ENCODE peak calls at places on chromosome 7, in nine cellular contexts. One of them, this sample, is unnamed.

GRCh38 chr7:125089171-125089570 is 159.5 kb upstream of the POT1 start:
- DNase-seq in fibroblast of the aortic adventitia: no peak
- DNase-seq in nucleus accumbens: no peak
- DNase-seq in vagina: no peak
- DNase-seq in neuronal stem cell: no peak
- DNase-seq in A673: no peak
- DNase-seq in stimulated activated CD4-positive, alpha-beta T cell treated with anti-CD3 and anti-CD28 coated beads, Interleukin-12 subunit alpha, Interleukin-12 subunit beta, amount 100 ng/mL, for 4 hours: no peak
- DNase-seq in SK-MEL-5: no peak
- DNase-seq in suprapubic skin: no peak
- DNase-seq in this sample: no peak

GRCh38 chr7:54995631-54996340 is 23.0 kb upstream of the EGFR start:
- DNase-seq in fibroblast of the aortic adventitia: peak; percentile 59
- DNase-seq in nucleus accumbens: no peak
- DNase-seq in vagina: no peak
- DNase-seq in neuronal stem cell: no peak
- DNase-seq in A673: no peak
- DNase-seq in stimulated activated CD4-positive, alpha-beta T cell treated with anti-CD3 and anti-CD28 coated beads, Interleukin-12 subunit alpha, Interleukin-12 subunit beta, amount 100 ng/mL, for 4 hours: no peak
- DNase-seq in SK-MEL-5: no peak
- DNase-seq in suprapubic skin: no peak
- DNase-seq in this sample: no peak

GRCh38 chr7:80392229-80393169 is 119.4 kb downstream of the GNAT3 start:
- DNase-seq in fibroblast of the aortic adventitia: peak; percentile 72
- DNase-seq in nucleus accumbens: no peak
- DNase-seq in vagina: no peak
- DNase-seq in neuronal stem cell: no peak
- DNase-seq in A673: peak; percentile 57
- DNase-seq in stimulated activated CD4-positive, alpha-beta T cell treated with anti-CD3 and anti-CD28 coated beads, Interleukin-12 subunit alpha, Interleukin-12 subunit beta, amount 100 ng/mL, for 4 hours: no peak
- DNase-seq in SK-MEL-5: peak; percentile 62
- DNase-seq in suprapubic skin: no peak
- DNase-seq in this sample: no peak

GRCh38 chr7:85972504-85973141 is 671.1 kb upstream of the GRM3 start:
- DNase-seq in fibroblast of the aortic adventitia: no peak
- DNase-seq in nucleus accumbens: no peak
- DNase-seq in vagina: peak; percentile 79
- DNase-seq in neuronal stem cell: no peak
- DNase-seq in A673: no peak
- DNase-seq in stimulated activated CD4-positive, alpha-beta T cell treated with anti-CD3 and anti-CD28 coated beads, Interleukin-12 subunit alpha, Interleukin-12 subunit beta, amount 100 ng/mL, for 4 hours: no peak
- DNase-seq in SK-MEL-5: no peak
- DNase-seq in suprapubic skin: no peak
- DNase-seq in this sample: no peak

GRCh38 chr7:132295198-132295597 is 281.1 kb downstream of the PLXNA4 start:
- DNase-seq in fibroblast of the aortic adventitia: no peak
- DNase-seq in nucleus accumbens: no peak
- DNase-seq in vagina: no peak
- DNase-seq in neuronal stem cell: no peak
- DNase-seq in A673: no peak
- DNase-seq in stimulated activated CD4-positive, alpha-beta T cell treated with anti-CD3 and anti-CD28 coated beads, Interleukin-12 subunit alpha, Interleukin-12 subunit beta, amount 100 ng/mL, for 4 hours: no peak
- DNase-seq in SK-MEL-5: no peak
- DNase-seq in suprapubic skin: no peak
- DNase-seq in this sample: no peak

GRCh38 chr7:81616951-81617350 is 152.9 kb downstream of the HGF start:
- DNase-seq in fibroblast of the aortic adventitia: peak; percentile 81
- DNase-seq in nucleus accumbens: no peak
- DNase-seq in vagina: no peak
- DNase-seq in neuronal stem cell: no peak
- DNase-seq in A673: no peak
- DNase-seq in stimulated activated CD4-positive, alpha-beta T cell treated with anti-CD3 and anti-CD28 coated beads, Interleukin-12 subunit alpha, Interleukin-12 subunit beta, amount 100 ng/mL, for 4 hours: no peak
- DNase-seq in SK-MEL-5: peak; percentile 66
- DNase-seq in suprapubic skin: no peak
- DNase-seq in this sample: no peak

GRCh38 chr7:134888141-134888740 is 98.1 kb upstream of the AGBL3 start:
- DNase-seq in fibroblast of the aortic adventitia: no peak
- DNase-seq in nucleus accumbens: no peak
- DNase-seq in vagina: no peak
- DNase-seq in neuronal stem cell: no peak
- DNase-seq in A673: no peak
- DNase-seq in stimulated activated CD4-positive, alpha-beta T cell treated with anti-CD3 and anti-CD28 coated beads, Interleukin-12 subunit alpha, Interleukin-12 subunit beta, amount 100 ng/mL, for 4 hours: no peak
- DNase-seq in SK-MEL-5: no peak
- DNase-seq in suprapubic skin: no peak
- DNase-seq in this sample: no peak

GRCh38 chr7:128530855-128531104 is 54.2 kb downstream of the METTL2B start:
- DNase-seq in fibroblast of the aortic adventitia: no peak
- DNase-seq in nucleus accumbens: no peak
- DNase-seq in vagina: no peak
- DNase-seq in neuronal stem cell: no peak
- DNase-seq in A673: peak; percentile 33
- DNase-seq in stimulated activated CD4-positive, alpha-beta T cell treated with anti-CD3 and anti-CD28 coated beads, Interleukin-12 subunit alpha, Interleukin-12 subunit beta, amount 100 ng/mL, for 4 hours: no peak
- DNase-seq in SK-MEL-5: no peak
- DNase-seq in suprapubic skin: peak; percentile 80
- DNase-seq in this sample: no peak

GRCh38 chr7:69941077-69941476 is 342.8 kb downstream of the AUTS2 start:
- DNase-seq in fibroblast of the aortic adventitia: no peak
- DNase-seq in nucleus accumbens: peak; percentile 4
- DNase-seq in vagina: no peak
- DNase-seq in neuronal stem cell: no peak
- DNase-seq in A673: no peak
- DNase-seq in stimulated activated CD4-positive, alpha-beta T cell treated with anti-CD3 and anti-CD28 coated beads, Interleukin-12 subunit alpha, Interleukin-12 subunit beta, amount 100 ng/mL, for 4 hours: no peak
- DNase-seq in SK-MEL-5: no peak
- DNase-seq in suprapubic skin: no peak
- DNase-seq in this sample: no peak

GRCh38 chr7:56048245-56048644 is 3.0 kb downstream of the PSPH start:
- DNase-seq in fibroblast of the aortic adventitia: no peak
- DNase-seq in nucleus accumbens: no peak
- DNase-seq in vagina: no peak
- DNase-seq in neuronal stem cell: no peak
- DNase-seq in A673: no peak
- DNase-seq in stimulated activated CD4-positive, alpha-beta T cell treated with anti-CD3 and anti-CD28 coated beads, Interleukin-12 subunit alpha, Interleukin-12 subunit beta, amount 100 ng/mL, for 4 hours: no peak
- DNase-seq in SK-MEL-5: no peak
- DNase-seq in suprapubic skin: no peak
- DNase-seq in this sample: no peak

GRCh38 chr7:106616692-106617052 is 44.3 kb downstream of the CCDC71L start:
- DNase-seq in fibroblast of the aortic adventitia: no peak
- DNase-seq in nucleus accumbens: no peak
- DNase-seq in vagina: no peak
- DNase-seq in neuronal stem cell: no peak
- DNase-seq in A673: no peak
- DNase-seq in stimulated activated CD4-positive, alpha-beta T cell treated with anti-CD3 and anti-CD28 coated beads, Interleukin-12 subunit alpha, Interleukin-12 subunit beta, amount 100 ng/mL, for 4 hours: no peak
- DNase-seq in SK-MEL-5: no peak
- DNase-seq in suprapubic skin: no peak
- DNase-seq in this sample: no peak

GRCh38 chr7:77935652-77936348 is 137.2 kb downstream of the PHTF2 start:
- DNase-seq in fibroblast of the aortic adventitia: peak; percentile 33
- DNase-seq in nucleus accumbens: no peak
- DNase-seq in vagina: no peak
- DNase-seq in neuronal stem cell: no peak
- DNase-seq in A673: peak; percentile 23
- DNase-seq in stimulated activated CD4-positive, alpha-beta T cell treated with anti-CD3 and anti-CD28 coated beads, Interleukin-12 subunit alpha, Interleukin-12 subunit beta, amount 100 ng/mL, for 4 hours: no peak
- DNase-seq in SK-MEL-5: peak; percentile 47
- DNase-seq in suprapubic skin: no peak
- DNase-seq in this sample: no peak

GRCh38 chr7:92880212-92881090 is 44.1 kb upstream of the CDK6 start:
- DNase-seq in fibroblast of the aortic adventitia: peak; percentile 36
- DNase-seq in nucleus accumbens: peak; percentile 4
- DNase-seq in vagina: peak; percentile 72
- DNase-seq in neuronal stem cell: no peak
- DNase-seq in A673: peak; percentile 45
- DNase-seq in stimulated activated CD4-positive, alpha-beta T cell treated with anti-CD3 and anti-CD28 coated beads, Interleukin-12 subunit alpha, Interleukin-12 subunit beta, amount 100 ng/mL, for 4 hours: no peak
- DNase-seq in SK-MEL-5: peak; percentile 93
- DNase-seq in suprapubic skin: no peak
- DNase-seq in this sample: peak; percentile 26

GRCh38 chr7:158381956-158382355 is 205.7 kb downstream of the PTPRN2 start:
- DNase-seq in fibroblast of the aortic adventitia: no peak
- DNase-seq in nucleus accumbens: no peak
- DNase-seq in vagina: no peak
- DNase-seq in neuronal stem cell: no peak
- DNase-seq in A673: no peak
- DNase-seq in stimulated activated CD4-positive, alpha-beta T cell treated with anti-CD3 and anti-CD28 coated beads, Interleukin-12 subunit alpha, Interleukin-12 subunit beta, amount 100 ng/mL, for 4 hours: no peak
- DNase-seq in SK-MEL-5: no peak
- DNase-seq in suprapubic skin: no peak
- DNase-seq in this sample: no peak

GRCh38 chr7:113918946-113919345 is at the start of gene PPP1R3A:
- DNase-seq in fibroblast of the aortic adventitia: no peak
- DNase-seq in nucleus accumbens: no peak
- DNase-seq in vagina: no peak
- DNase-seq in neuronal stem cell: no peak
- DNase-seq in A673: no peak
- DNase-seq in stimulated activated CD4-positive, alpha-beta T cell treated with anti-CD3 and anti-CD28 coated beads, Interleukin-12 subunit alpha, Interleukin-12 subunit beta, amount 100 ng/mL, for 4 hours: no peak
- DNase-seq in SK-MEL-5: peak; percentile 35
- DNase-seq in suprapubic skin: no peak
- DNase-seq in this sample: no peak

GRCh38 chr7:13882051-13882450 is 107.4 kb downstream of the ETV1 start:
- DNase-seq in fibroblast of the aortic adventitia: no peak
- DNase-seq in nucleus accumbens: no peak
- DNase-seq in vagina: no peak
- DNase-seq in neuronal stem cell: no peak
- DNase-seq in A673: no peak
- DNase-seq in stimulated activated CD4-positive, alpha-beta T cell treated with anti-CD3 and anti-CD28 coated beads, Interleukin-12 subunit alpha, Interleukin-12 subunit beta, amount 100 ng/mL, for 4 hours: no peak
- DNase-seq in SK-MEL-5: no peak
- DNase-seq in suprapubic skin: no peak
- DNase-seq in this sample: no peak

GRCh38 chr7:85890244-85890811 is 703.5 kb upstream of the SEMA3D start:
- DNase-seq in fibroblast of the aortic adventitia: peak; percentile 42
- DNase-seq in nucleus accumbens: no peak
- DNase-seq in vagina: no peak
- DNase-seq in neuronal stem cell: peak; percentile 6
- DNase-seq in A673: peak; percentile 34
- DNase-seq in stimulated activated CD4-positive, alpha-beta T cell treated with anti-CD3 and anti-CD28 coated beads, Interleukin-12 subunit alpha, Interleukin-12 subunit beta, amount 100 ng/mL, for 4 hours: no peak
- DNase-seq in SK-MEL-5: peak; percentile 72
- DNase-seq in suprapubic skin: no peak
- DNase-seq in this sample: no peak

GRCh38 chr7:124101173-124101768 is 68.4 kb upstream of the TMEM229A start:
- DNase-seq in fibroblast of the aortic adventitia: peak; percentile 9
- DNase-seq in nucleus accumbens: peak; percentile 41
- DNase-seq in vagina: no peak
- DNase-seq in neuronal stem cell: peak; percentile 17
- DNase-seq in A673: no peak
- DNase-seq in stimulated activated CD4-positive, alpha-beta T cell treated with anti-CD3 and anti-CD28 coated beads, Interleukin-12 subunit alpha, Interleukin-12 subunit beta, amount 100 ng/mL, for 4 hours: no peak
- DNase-seq in SK-MEL-5: peak; percentile 63
- DNase-seq in suprapubic skin: no peak
- DNase-seq in this sample: peak; percentile 20

GRCh38 chr7:134766779-134767566 is 12.5 kb upstream of the CALD1 start:
- DNase-seq in fibroblast of the aortic adventitia: peak; percentile 83
- DNase-seq in nucleus accumbens: no peak
- DNase-seq in vagina: no peak
- DNase-seq in neuronal stem cell: no peak
- DNase-seq in A673: no peak
- DNase-seq in stimulated activated CD4-positive, alpha-beta T cell treated with anti-CD3 and anti-CD28 coated beads, Interleukin-12 subunit alpha, Interleukin-12 subunit beta, amount 100 ng/mL, for 4 hours: no peak
- DNase-seq in SK-MEL-5: no peak
- DNase-seq in suprapubic skin: no peak
- DNase-seq in this sample: no peak

GRCh38 chr7:2821161-2821841 is 22.8 kb downstream of the GNA12 start:
- DNase-seq in fibroblast of the aortic adventitia: peak; percentile 85
- DNase-seq in nucleus accumbens: no peak
- DNase-seq in vagina: no peak
- DNase-seq in neuronal stem cell: no peak
- DNase-seq in A673: peak; percentile 24
- DNase-seq in stimulated activated CD4-positive, alpha-beta T cell treated with anti-CD3 and anti-CD28 coated beads, Interleukin-12 subunit alpha, Interleukin-12 subunit beta, amount 100 ng/mL, for 4 hours: no peak
- DNase-seq in SK-MEL-5: peak; percentile 34
- DNase-seq in suprapubic skin: no peak
- DNase-seq in this sample: no peak

GRCh38 chr7:50466815-50467569 is 16.8 kb upstream of the FIGNL1 start:
- DNase-seq in fibroblast of the aortic adventitia: no peak
- DNase-seq in nucleus accumbens: no peak
- DNase-seq in vagina: no peak
- DNase-seq in neuronal stem cell: no peak
- DNase-seq in A673: no peak
- DNase-seq in stimulated activated CD4-positive, alpha-beta T cell treated with anti-CD3 and anti-CD28 coated beads, Interleukin-12 subunit alpha, Interleukin-12 subunit beta, amount 100 ng/mL, for 4 hours: no peak
- DNase-seq in SK-MEL-5: no peak
- DNase-seq in suprapubic skin: no peak
- DNase-seq in this sample: no peak